ENCODE peak calls at places on chromosomes 5 and 9, in eight cellular contexts. One of them, this sample, is unnamed.
A peak's percentile ranks its signal among the peaks of the same experiment; 100 is the strongest.

GRCh38 chr9:135221951-135222631 is 134.6 kb downstream of the OLFM1 start:
- DNase-seq in BJ: no peak
- DNase-seq in cerebellar nuclear complex: no peak
- DNase-seq in A549: no peak
- DNase-seq in heart left ventricle: peak; percentile 56
- DNase-seq in brain microvascular endothelial cell: no peak
- DNase-seq in astrocyte of the spinal cord: no peak
- DNase-seq in pancreas: peak; percentile 59
- DNase-seq in this sample: no peak

GRCh38 chr9:76292246-76292645 is 102.0 kb downstream of the RFK start:
- DNase-seq in BJ: no peak
- DNase-seq in cerebellar nuclear complex: no peak
- DNase-seq in A549: no peak
- DNase-seq in heart left ventricle: no peak
- DNase-seq in brain microvascular endothelial cell: no peak
- DNase-seq in astrocyte of the spinal cord: no peak
- DNase-seq in pancreas: no peak
- DNase-seq in this sample: no peak

GRCh38 chr9:110197330-110198187 is 10.4 kb downstream of the C9orf152 start:
- DNase-seq in BJ: no peak
- DNase-seq in cerebellar nuclear complex: no peak
- DNase-seq in A549: no peak
- DNase-seq in heart left ventricle: no peak
- DNase-seq in brain microvascular endothelial cell: no peak
- DNase-seq in astrocyte of the spinal cord: no peak
- DNase-seq in pancreas: no peak
- DNase-seq in this sample: no peak

GRCh38 chr5:34587355-34588241 is 68.5 kb upstream of the RAI14 start:
- DNase-seq in BJ: no peak
- DNase-seq in cerebellar nuclear complex: no peak
- DNase-seq in A549: peak; percentile 60
- DNase-seq in heart left ventricle: no peak
- DNase-seq in brain microvascular endothelial cell: peak; percentile 74
- DNase-seq in astrocyte of the spinal cord: peak; percentile 55
- DNase-seq in pancreas: no peak
- DNase-seq in this sample: no peak

GRCh38 chr5:141521244-141521781 is 32.4 kb downstream of the PCDHGC5 start:
- DNase-seq in BJ: peak; percentile 97
- DNase-seq in cerebellar nuclear complex: no peak
- DNase-seq in A549: peak; percentile 74
- DNase-seq in heart left ventricle: no peak
- DNase-seq in brain microvascular endothelial cell: peak; percentile 97
- DNase-seq in astrocyte of the spinal cord: peak; percentile 99
- DNase-seq in pancreas: no peak
- DNase-seq in this sample: peak; percentile 50

GRCh38 chr5:91283326-91283725 is 99.8 kb downstream of the ARRDC3 start:
- DNase-seq in BJ: no peak
- DNase-seq in cerebellar nuclear complex: no peak
- DNase-seq in A549: no peak
- DNase-seq in heart left ventricle: no peak
- DNase-seq in brain microvascular endothelial cell: no peak
- DNase-seq in astrocyte of the spinal cord: no peak
- DNase-seq in pancreas: no peak
- DNase-seq in this sample: no peak

GRCh38 chr5:92850886-92851285 is 730.1 kb downstream of the NR2F1-AS1 start:
- DNase-seq in BJ: no peak
- DNase-seq in cerebellar nuclear complex: no peak
- DNase-seq in A549: no peak
- DNase-seq in heart left ventricle: no peak
- DNase-seq in brain microvascular endothelial cell: no peak
- DNase-seq in astrocyte of the spinal cord: peak; percentile 10
- DNase-seq in pancreas: no peak
- DNase-seq in this sample: no peak

GRCh38 chr9:6197330-6197729 is 18.3 kb upstream of the IL33 start:
- DNase-seq in BJ: no peak
- DNase-seq in cerebellar nuclear complex: no peak
- DNase-seq in A549: no peak
- DNase-seq in heart left ventricle: no peak
- DNase-seq in brain microvascular endothelial cell: peak; percentile 4
- DNase-seq in astrocyte of the spinal cord: no peak
- DNase-seq in pancreas: no peak
- DNase-seq in this sample: no peak

GRCh38 chr9:132154925-132155324 is 6.9 kb upstream of the NTNG2 start:
- DNase-seq in BJ: no peak
- DNase-seq in cerebellar nuclear complex: no peak
- DNase-seq in A549: no peak
- DNase-seq in heart left ventricle: no peak
- DNase-seq in brain microvascular endothelial cell: no peak
- DNase-seq in astrocyte of the spinal cord: no peak
- DNase-seq in pancreas: no peak
- DNase-seq in this sample: no peak

GRCh38 chr5:168364738-168365550 is 73.5 kb downstream of the WWC1 start:
- DNase-seq in BJ: no peak
- DNase-seq in cerebellar nuclear complex: no peak
- DNase-seq in A549: no peak
- DNase-seq in heart left ventricle: no peak
- DNase-seq in brain microvascular endothelial cell: no peak
- DNase-seq in astrocyte of the spinal cord: peak; percentile 42
- DNase-seq in pancreas: peak; percentile 55
- DNase-seq in this sample: no peak

GRCh38 chr5:55220433-55221185 is 6.5 kb downstream of the MCIDAS start:
- DNase-seq in BJ: no peak
- DNase-seq in cerebellar nuclear complex: no peak
- DNase-seq in A549: no peak
- DNase-seq in heart left ventricle: peak; percentile 63
- DNase-seq in brain microvascular endothelial cell: no peak
- DNase-seq in astrocyte of the spinal cord: no peak
- DNase-seq in pancreas: no peak
- DNase-seq in this sample: no peak

GRCh38 chr5:72799721-72800120 is 16.7 kb upstream of the TNPO1 start:
- DNase-seq in BJ: no peak
- DNase-seq in cerebellar nuclear complex: no peak
- DNase-seq in A549: no peak
- DNase-seq in heart left ventricle: no peak
- DNase-seq in brain microvascular endothelial cell: no peak
- DNase-seq in astrocyte of the spinal cord: no peak
- DNase-seq in pancreas: no peak
- DNase-seq in this sample: no peak

GRCh38 chr5:55364537-55365055 is 56.8 kb downstream of the MTREX start:
- DNase-seq in BJ: no peak
- DNase-seq in cerebellar nuclear complex: no peak
- DNase-seq in A549: no peak
- DNase-seq in heart left ventricle: no peak
- DNase-seq in brain microvascular endothelial cell: no peak
- DNase-seq in astrocyte of the spinal cord: no peak
- DNase-seq in pancreas: no peak
- DNase-seq in this sample: no peak

GRCh38 chr5:127870914-127871313 is 167.7 kb downstream of the CCDC192 start:
- DNase-seq in BJ: no peak
- DNase-seq in cerebellar nuclear complex: no peak
- DNase-seq in A549: no peak
- DNase-seq in heart left ventricle: peak; percentile 83
- DNase-seq in brain microvascular endothelial cell: no peak
- DNase-seq in astrocyte of the spinal cord: peak; percentile 36
- DNase-seq in pancreas: no peak
- DNase-seq in this sample: no peak

GRCh38 chr9:124906966-124907365 is 33.9 kb downstream of the GOLGA1 start:
- DNase-seq in BJ: no peak
- DNase-seq in cerebellar nuclear complex: no peak
- DNase-seq in A549: no peak
- DNase-seq in heart left ventricle: no peak
- DNase-seq in brain microvascular endothelial cell: peak; percentile 16
- DNase-seq in astrocyte of the spinal cord: no peak
- DNase-seq in pancreas: no peak
- DNase-seq in this sample: no peak

GRCh38 chr9:135131488-135131887 is 44.0 kb downstream of the OLFM1 start:
- DNase-seq in BJ: no peak
- DNase-seq in cerebellar nuclear complex: no peak
- DNase-seq in A549: no peak
- DNase-seq in heart left ventricle: no peak
- DNase-seq in brain microvascular endothelial cell: no peak
- DNase-seq in astrocyte of the spinal cord: no peak
- DNase-seq in pancreas: no peak
- DNase-seq in this sample: no peak

GRCh38 chr5:174834081-174834480 is 109.7 kb downstream of the MSX2 start:
- DNase-seq in BJ: no peak
- DNase-seq in cerebellar nuclear complex: no peak
- DNase-seq in A549: no peak
- DNase-seq in heart left ventricle: no peak
- DNase-seq in brain microvascular endothelial cell: no peak
- DNase-seq in astrocyte of the spinal cord: no peak
- DNase-seq in pancreas: no peak
- DNase-seq in this sample: no peak

GRCh38 chr9:99143661-99144060 is 38.7 kb downstream of the TGFBR1 start:
- DNase-seq in BJ: no peak
- DNase-seq in cerebellar nuclear complex: no peak
- DNase-seq in A549: no peak
- DNase-seq in heart left ventricle: no peak
- DNase-seq in brain microvascular endothelial cell: no peak
- DNase-seq in astrocyte of the spinal cord: no peak
- DNase-seq in pancreas: no peak
- DNase-seq in this sample: no peak

GRCh38 chr5:39178856-39179255 is 40.5 kb downstream of the FYB1 start:
- DNase-seq in BJ: no peak
- DNase-seq in cerebellar nuclear complex: no peak
- DNase-seq in A549: no peak
- DNase-seq in heart left ventricle: no peak
- DNase-seq in brain microvascular endothelial cell: no peak
- DNase-seq in astrocyte of the spinal cord: no peak
- DNase-seq in pancreas: no peak
- DNase-seq in this sample: no peak

GRCh38 chr5:63794979-63795378 is 167.3 kb downstream of the HTR1A start:
- DNase-seq in BJ: no peak
- DNase-seq in cerebellar nuclear complex: no peak
- DNase-seq in A549: no peak
- DNase-seq in heart left ventricle: no peak
- DNase-seq in brain microvascular endothelial cell: no peak
- DNase-seq in astrocyte of the spinal cord: no peak
- DNase-seq in pancreas: no peak
- DNase-seq in this sample: no peak

GRCh38 chr5:95725071-95725820 is 5.9 kb upstream of the RHOBTB3 start:
- DNase-seq in BJ: peak; percentile 35
- DNase-seq in cerebellar nuclear complex: no peak
- DNase-seq in A549: no peak
- DNase-seq in heart left ventricle: no peak
- DNase-seq in brain microvascular endothelial cell: no peak
- DNase-seq in astrocyte of the spinal cord: peak; percentile 52
- DNase-seq in pancreas: no peak
- DNase-seq in this sample: no peak

GRCh38 chr5:5523066-5523505 is 100.6 kb downstream of the ICE1 start:
- DNase-seq in BJ: no peak
- DNase-seq in cerebellar nuclear complex: no peak
- DNase-seq in A549: no peak
- DNase-seq in heart left ventricle: no peak
- DNase-seq in brain microvascular endothelial cell: no peak
- DNase-seq in astrocyte of the spinal cord: peak; percentile 1
- DNase-seq in pancreas: no peak
- DNase-seq in this sample: no peak

GRCh38 chr5:180908400-180908799 is 9.4 kb downstream of the BTNL8 start:
- DNase-seq in BJ: no peak
- DNase-seq in cerebellar nuclear complex: no peak
- DNase-seq in A549: no peak
- DNase-seq in heart left ventricle: no peak
- DNase-seq in brain microvascular endothelial cell: no peak
- DNase-seq in astrocyte of the spinal cord: no peak
- DNase-seq in pancreas: no peak
- DNase-seq in this sample: no peak